ENCODE peak calls at places on chromosomes 3 and 15, in four cellular contexts. One of them, this sample, is unnamed.

GRCh38 chr3:62319570-62320243 is 53.6 kb downstream of the FEZF2 start:
- DNase-seq in Caki2: no peak
- DNase-seq in NCI-H446: no peak
- DNase-seq in osteocyte: no peak
- DNase-seq in this sample: no peak

GRCh38 chr3:178255315-178255714 is 280.9 kb upstream of the KCNMB2 start:
- DNase-seq in Caki2: no peak
- DNase-seq in NCI-H446: no peak
- DNase-seq in osteocyte: no peak
- DNase-seq in this sample: no peak

GRCh38 chr3:16378920-16379319 is 113.9 kb downstream of the OXNAD1 start:
- DNase-seq in Caki2: peak; percentile 10
- DNase-seq in NCI-H446: no peak
- DNase-seq in osteocyte: no peak
- DNase-seq in this sample: no peak

GRCh38 chr15:41417418-41417811 is 520 bp downstream of the RTF1 start:
- DNase-seq in Caki2: no peak
- DNase-seq in NCI-H446: no peak
- DNase-seq in osteocyte: no peak
- DNase-seq in this sample: no peak

GRCh38 chr3:60893946-60894345 is 357.3 kb downstream of the FHIT start:
- DNase-seq in Caki2: no peak
- DNase-seq in NCI-H446: no peak
- DNase-seq in osteocyte: no peak
- DNase-seq in this sample: no peak

GRCh38 chr15:57463360-57463759 is 87.1 kb downstream of the CGNL1 start:
- DNase-seq in Caki2: no peak
- DNase-seq in NCI-H446: no peak
- DNase-seq in osteocyte: no peak
- DNase-seq in this sample: no peak

GRCh38 chr15:45448066-45448510 is 69.7 kb upstream of the GATM start:
- DNase-seq in Caki2: peak; percentile 76
- DNase-seq in NCI-H446: no peak
- DNase-seq in osteocyte: no peak
- DNase-seq in this sample: no peak

GRCh38 chr3:177516130-177517011 is 319.1 kb upstream of the TBL1XR1 start:
- DNase-seq in Caki2: peak; percentile 93
- DNase-seq in NCI-H446: peak; percentile 46
- DNase-seq in osteocyte: peak; percentile 90
- DNase-seq in this sample: peak; percentile 57

GRCh38 chr3:159458010-159458409 is 530.6 kb upstream of the IL12A start:
- DNase-seq in Caki2: peak; percentile 97
- DNase-seq in NCI-H446: no peak
- DNase-seq in osteocyte: no peak
- DNase-seq in this sample: no peak

GRCh38 chr3:106089806-106090205 is 221.0 kb upstream of the CBLB start:
- DNase-seq in Caki2: no peak
- DNase-seq in NCI-H446: no peak
- DNase-seq in osteocyte: no peak
- DNase-seq in this sample: no peak

GRCh38 chr3:37652405-37652804 is 209.3 kb upstream of the CTDSPL start:
- DNase-seq in Caki2: no peak
- DNase-seq in NCI-H446: no peak
- DNase-seq in osteocyte: no peak
- DNase-seq in this sample: no peak

GRCh38 chr3:23455775-23456174 is 252.6 kb downstream of the UBE2E2 start:
- DNase-seq in Caki2: no peak
- DNase-seq in NCI-H446: no peak
- DNase-seq in osteocyte: no peak
- DNase-seq in this sample: no peak

GRCh38 chr15:95853350-95853749 is 477.1 kb upstream of the NR2F2 start:
- DNase-seq in Caki2: no peak
- DNase-seq in NCI-H446: no peak
- DNase-seq in osteocyte: no peak
- DNase-seq in this sample: no peak

GRCh38 chr3:17638351-17638750 is 104.1 kb downstream of the TBC1D5 start:
- DNase-seq in Caki2: no peak
- DNase-seq in NCI-H446: no peak
- DNase-seq in osteocyte: no peak
- DNase-seq in this sample: no peak

GRCh38 chr15:31567861-31568260 is 241.2 kb downstream of the KLF13 start:
- DNase-seq in Caki2: no peak
- DNase-seq in NCI-H446: no peak
- DNase-seq in osteocyte: no peak
- DNase-seq in this sample: no peak

GRCh38 chr3:184315506-184315867 is 1.1 kb downstream of the EIF4G1 start:
- DNase-seq in Caki2: no peak
- DNase-seq in NCI-H446: no peak
- DNase-seq in osteocyte: no peak
- DNase-seq in this sample: no peak

GRCh38 chr3:16975083-16975482 is 90.3 kb downstream of the PLCL2 start:
- DNase-seq in Caki2: no peak
- DNase-seq in NCI-H446: no peak
- DNase-seq in osteocyte: no peak
- DNase-seq in this sample: no peak

GRCh38 chr3:153289334-153289808 is 127.3 kb downstream of the RAP2B start:
- DNase-seq in Caki2: peak; percentile 62
- DNase-seq in NCI-H446: no peak
- DNase-seq in osteocyte: no peak
- DNase-seq in this sample: no peak

GRCh38 chr3:185958626-185959025 is 20.8 kb upstream of the TRA2B start:
- DNase-seq in Caki2: no peak
- DNase-seq in NCI-H446: no peak
- DNase-seq in osteocyte: no peak
- DNase-seq in this sample: no peak

GRCh38 chr15:77311618-77312398 is 108.1 kb downstream of the PEAK1 start:
- DNase-seq in Caki2: no peak
- DNase-seq in NCI-H446: no peak
- DNase-seq in osteocyte: no peak
- DNase-seq in this sample: no peak

GRCh38 chr3:128735884-128736283 is 9.9 kb downstream of the RAB7A start:
- DNase-seq in Caki2: no peak
- DNase-seq in NCI-H446: no peak
- DNase-seq in osteocyte: no peak
- DNase-seq in this sample: no peak

GRCh38 chr15:40155270-40155910 is 5.5 kb upstream of the BUB1B start:
- DNase-seq in Caki2: no peak
- DNase-seq in NCI-H446: no peak
- DNase-seq in osteocyte: no peak
- DNase-seq in this sample: no peak

GRCh38 chr15:70723124-70723427 is 40.3 kb downstream of the UACA start:
- DNase-seq in Caki2: no peak
- DNase-seq in NCI-H446: no peak
- DNase-seq in osteocyte: no peak
- DNase-seq in this sample: no peak

GRCh38 chr3:194395767-194396527 is 3.1 kb downstream of the GP5 start:
- DNase-seq in Caki2: no peak
- DNase-seq in NCI-H446: no peak
- DNase-seq in osteocyte: no peak
- DNase-seq in this sample: no peak

GRCh38 chr15:38072507-38073277 is 138.3 kb downstream of the TMCO5A start:
- DNase-seq in Caki2: peak; percentile 69
- DNase-seq in NCI-H446: no peak
- DNase-seq in osteocyte: peak; percentile 90
- DNase-seq in this sample: no peak

GRCh38 chr3:114401346-114401745 is 107.5 kb downstream of the TIGIT start:
- DNase-seq in Caki2: no peak
- DNase-seq in NCI-H446: no peak
- DNase-seq in osteocyte: no peak
- DNase-seq in this sample: no peak

GRCh38 chr3:20658491-20658890 is 472.5 kb upstream of the SGO1 start:
- DNase-seq in Caki2: no peak
- DNase-seq in NCI-H446: no peak
- DNase-seq in osteocyte: no peak
- DNase-seq in this sample: no peak

GRCh38 chr3:194009892-194010533 is 125.9 kb upstream of the HES1 start:
- DNase-seq in Caki2: no peak
- DNase-seq in NCI-H446: no peak
- DNase-seq in osteocyte: no peak
- DNase-seq in this sample: peak; percentile 25

GRCh38 chr3:30605706-30606300 is 598 bp upstream of the TGFBR2 start:
- DNase-seq in Caki2: no peak
- DNase-seq in NCI-H446: no peak
- DNase-seq in osteocyte: no peak
- DNase-seq in this sample: no peak

GRCh38 chr3:127217594-127218456 is 24.9 kb downstream of the PRR23E start:
- DNase-seq in Caki2: no peak
- DNase-seq in NCI-H446: no peak
- DNase-seq in osteocyte: peak; percentile 46
- DNase-seq in this sample: no peak

GRCh38 chr3:47108546-47108945 is 55.4 kb downstream of the SETD2 start:
- DNase-seq in Caki2: no peak
- DNase-seq in NCI-H446: no peak
- DNase-seq in osteocyte: no peak
- DNase-seq in this sample: no peak

GRCh38 chr15:51991141-51991540 is 19.6 kb upstream of the LEO1 start:
- DNase-seq in Caki2: no peak
- DNase-seq in NCI-H446: no peak
- DNase-seq in osteocyte: no peak
- DNase-seq in this sample: no peak

GRCh38 chr3:140736863-140737460 is 59.1 kb downstream of the TRIM42 start:
- DNase-seq in Caki2: no peak
- DNase-seq in NCI-H446: peak; percentile 43
- DNase-seq in osteocyte: no peak
- DNase-seq in this sample: peak; percentile 52

This sample was measured in NCI-H1694.